ENCODE peak calls at places on chromosomes 7 and 10, in eight cellular contexts. H, G, C, E, A, L, W and V are unnamed samples.

GRCh38 chr10:58637372-58637771 is 124.7 kb downstream of the BICC1 start:
- DNase-seq in H (no peak), G (no peak), C (peak; percentile 29), E (no peak), A (no peak), L (no peak), W (no peak), V (no peak)

GRCh38 chr10:13684252-13684791 is 97.6 kb downstream of the PRPF18 start:
- DNase-seq in H (peak; percentile 17), G (no peak), C (no peak), E (no peak), A (no peak), L (peak; percentile 70), W (no peak), V (peak; percentile 78)

GRCh38 chr10:119478111-119479047 is 64.1 kb downstream of the RGS10 start:
- DNase-seq in H (no peak), G (no peak), C (no peak), E (no peak), A (no peak), L (no peak), W (no peak), V (no peak)

GRCh38 chr10:1369197-1369596 is 313.0 kb downstream of the WDR37 start:
- DNase-seq in H (no peak), G (no peak), C (no peak), E (no peak), A (no peak), L (no peak), W (no peak), V (no peak)

GRCh38 chr10:88342733-88343310 is 240.3 kb downstream of the RNLS start:
- DNase-seq in H (no peak), G (no peak), C (no peak), E (no peak), A (no peak), L (no peak), W (no peak), V (no peak)

GRCh38 chr10:98414932-98415709 is at the start of gene PYROXD2:
- DNase-seq in H (peak; percentile 90), G (no peak), C (peak; percentile 84), E (no peak), A (peak; percentile 65), L (peak; percentile 95), W (peak; percentile 91), V (peak; percentile 99)

GRCh38 chr10:73956476-73957338 is 41.2 kb upstream of the VCL start:
- DNase-seq in H (peak; percentile 79), G (no peak), C (no peak), E (no peak), A (no peak), L (no peak), W (peak; percentile 67), V (no peak)

GRCh38 chr7:82445226-82445625 is 1.6 kb upstream of the CACNA2D1 start:
- DNase-seq in H (no peak), G (no peak), C (no peak), E (no peak), A (no peak), L (no peak), W (no peak), V (no peak)

GRCh38 chr7:130734525-130735272 is 692 bp upstream of the KLF14 start:
- DNase-seq in H (no peak), G (no peak), C (no peak), E (no peak), A (peak; percentile 1), L (no peak), W (no peak), V (no peak)

GRCh38 chr7:104207348-104207730 is 474 bp downstream of the ORC5 start:
- DNase-seq in H (peak; percentile 35), G (no peak), C (no peak), E (no peak), A (no peak), L (no peak), W (peak; percentile 2), V (peak; percentile 4)

GRCh38 chr10:24384954-24385353 is 176.0 kb downstream of the KIAA1217 start:
- DNase-seq in H (peak; percentile 63), G (no peak), C (no peak), E (no peak), A (no peak), L (no peak), W (no peak), V (no peak)

GRCh38 chr10:10564081-10564480 is 453.6 kb upstream of the CELF2 start:
- DNase-seq in H (no peak), G (no peak), C (no peak), E (no peak), A (no peak), L (no peak), W (no peak), V (no peak)

GRCh38 chr7:107118109-107118900 is 50.5 kb upstream of the HBP1 start:
- DNase-seq in H (peak; percentile 46), G (no peak), C (no peak), E (no peak), A (no peak), L (no peak), W (no peak), V (no peak)

GRCh38 chr10:35916791-35917190 is 274.7 kb upstream of the FZD8 start:
- DNase-seq in H (peak; percentile 51), G (no peak), C (no peak), E (no peak), A (no peak), L (no peak), W (peak; percentile 64), V (no peak)

GRCh38 chr10:5526691-5527331 is 2.0 kb downstream of the CALML3 start:
- DNase-seq in H (no peak), G (no peak), C (no peak), E (no peak), A (no peak), L (peak; percentile 31), W (no peak), V (no peak)

GRCh38 chr7:36408589-36408988 is 18.9 kb downstream of the ANLN start:
- DNase-seq in H (peak; percentile 50), G (no peak), C (no peak), E (no peak), A (no peak), L (no peak), W (peak; percentile 36), V (no peak)